ENCODE peak calls at places on chromosome 13, in four cellular contexts. E is retina, P is NCI-H2171 treated with DMSO at 0.1 percent for 48 hours, X is GM18507. K is an unnamed sample.

GRCh38 chr13:109704771-109705628 is 81.4 kb downstream of the IRS2 start:
- DNase-seq in P (peak), E (no peak), X (no peak), K (no peak)

GRCh38 chr13:94419304-94419943 is 60.1 kb downstream of the DCT start:
- DNase-seq in E (no peak), X (no peak), P (no peak), K (no peak)

GRCh38 chr13:39385621-39386231 is 217.3 kb downstream of the LHFPL6 start:
- DNase-seq in X (no peak), E (no peak), P (no peak), K (no peak)

GRCh38 chr13:23609414-23610186 is 39.4 kb downstream of the TNFRSF19 start:
- DNase-seq in E (no peak), X (no peak), P (peak), K (peak)

GRCh38 chr13:80256352-80256932 is 84.5 kb downstream of the SPRY2 start:
- DNase-seq in P (no peak), E (no peak), X (no peak), K (no peak)

GRCh38 chr13:113122571-113123225 is at the start of gene F10:
- DNase-seq in X (no peak), P (no peak), E (peak), K (no peak)

GRCh38 chr13:105703843-105704242 is 831.6 kb downstream of the EFNB2 start:
- DNase-seq in E (no peak), X (no peak), P (no peak), K (no peak)

GRCh38 chr13:50236898-50237318 is 221.7 kb downstream of the KCNRG start:
- DNase-seq in P (no peak), X (peak), E (no peak), K (no peak)

GRCh38 chr13:30421093-30422055 is 919 bp upstream of the UBE2L5 start:
- DNase-seq in P (peak), X (no peak), E (peak), K (peak)

GRCh38 chr13:40179421-40179820 is 487.0 kb downstream of the FOXO1 start:
- DNase-seq in E (no peak), P (no peak), X (no peak), K (peak)

GRCh38 chr13:45621950-45622349 is 6.4 kb upstream of the ERICH6B start:
- DNase-seq in X (no peak), P (no peak), E (no peak), K (no peak)

GRCh38 chr13:87234981-87235380 is 436.2 kb upstream of the SLITRK5 start:
- DNase-seq in E (no peak), P (no peak), X (no peak), K (peak)

GRCh38 chr13:51797664-51798488 is 6.1 kb downstream of the DHRS12 start:
- DNase-seq in P (peak), E (peak), X (no peak), K (peak)

GRCh38 chr13:21909331-21909730 is 238.5 kb downstream of the FGF9 start:
- DNase-seq in E (no peak), P (no peak), X (no peak), K (no peak)

GRCh38 chr13:72255908-72256307 is 388.9 kb upstream of the DACH1 start:
- DNase-seq in X (no peak), E (peak), P (peak), K (peak)

GRCh38 chr13:26948353-26948752 is 187.8 kb upstream of the GPR12 start:
- DNase-seq in E (no peak), P (no peak), X (no peak), K (no peak)

GRCh38 chr13:112143753-112144615 is 77.0 kb downstream of the SOX1 start:
- DNase-seq in P (no peak), E (no peak), X (no peak), K (no peak)